ENCODE peak calls at places on chromosome 11, in eight cellular contexts. P is AG20443; M is cardiac muscle cell; E is astrocyte of the spinal cord; X is stimulated activated CD4-positive, alpha-beta T cell treated with anti-CD3 and anti-CD28 coated beads, TNF-alpha, amount 100 ng/mL, for 24 hours; T is upper lobe of right lung; Q is right lobe of liver; Y is naive thymus-derived CD8-positive, alpha-beta T cell. K is an unnamed sample.

GRCh38 chr11:13053255-13053917 is 44.3 kb downstream of the RASSF10 start:
- DNase-seq in P (peak; percentile 30), M (no peak), E (peak; percentile 9), X (no peak), T (no peak), Q (no peak), Y (no peak), K (no peak)

GRCh38 chr11:45409587-45409986 is 123.4 kb upstream of the SYT13 start:
- DNase-seq in P (peak; percentile 25), M (no peak), E (no peak), X (no peak), T (no peak), Q (no peak), Y (no peak), K (no peak)

GRCh38 chr11:477042-477715 is 27.1 kb downstream of the PTDSS2 start:
- DNase-seq in P (no peak), M (no peak), E (no peak), X (no peak), T (no peak), Q (no peak), Y (no peak), K (no peak)

GRCh38 chr11:71914127-71914526 is 14.3 kb downstream of the XNDC1N start:
- DNase-seq in P (peak; percentile 64), M (no peak), E (no peak), X (no peak), T (no peak), Q (no peak), Y (no peak), K (no peak)

GRCh38 chr11:118608268-118609214 is 1.1 kb downstream of the PHLDB1 start:
- DNase-seq in P (peak; percentile 89), M (peak; percentile 51), E (peak; percentile 84), X (peak; percentile 67), T (peak; percentile 85), Q (peak; percentile 59), Y (peak; percentile 87), K (no peak)

GRCh38 chr11:75240381-75241035 is at the start of gene TPBGL:
- DNase-seq in P (no peak), M (no peak), E (no peak), X (peak; percentile 32), T (peak; percentile 66), Q (peak; percentile 47), Y (no peak), K (no peak)

GRCh38 chr11:111573821-111574249 is 28.4 kb upstream of the SIK2 start:
- DNase-seq in P (peak; percentile 23), M (no peak), E (no peak), X (no peak), T (no peak), Q (no peak), Y (no peak), K (no peak)

GRCh38 chr11:126257764-126258163 is 10.9 kb downstream of the SRPRA start:
- DNase-seq in P (peak; percentile 70), M (no peak), E (peak; percentile 35), X (no peak), T (no peak), Q (no peak), Y (no peak), K (no peak)

GRCh38 chr11:60059052-60059451 is 2.6 kb downstream of the MS4A3 start:
- DNase-seq in P (no peak), M (no peak), E (no peak), X (no peak), T (no peak), Q (no peak), Y (no peak), K (no peak)

GRCh38 chr11:95498731-95499396 is 267.9 kb upstream of the SESN3 start:
- DNase-seq in P (no peak), M (no peak), E (no peak), X (no peak), T (no peak), Q (no peak), Y (no peak), K (no peak)

GRCh38 chr11:19605500-19606371 is 106.9 kb upstream of the NAV2 start:
- DNase-seq in P (peak; percentile 80), M (no peak), E (peak; percentile 81), X (no peak), T (no peak), Q (no peak), Y (no peak), K (no peak)

GRCh38 chr11:24239016-24239720 is 257.7 kb upstream of the LUZP2 start:
- DNase-seq in P (peak; percentile 51), M (no peak), E (peak; percentile 79), X (no peak), T (no peak), Q (no peak), Y (no peak), K (no peak)

GRCh38 chr11:116534270-116534975 is 238.4 kb downstream of the BUD13 start:
- DNase-seq in P (no peak), M (no peak), E (no peak), X (no peak), T (peak; percentile 23), Q (no peak), Y (no peak), K (no peak)

GRCh38 chr11:60363542-60364525 is 14.5 kb upstream of the MS4A7 start:
- DNase-seq in P (peak; percentile 67), M (peak; percentile 72), E (peak; percentile 24), X (peak; percentile 41), T (no peak), Q (peak; percentile 30), Y (peak; percentile 46), K (peak; percentile 5)

GRCh38 chr11:60124802-60125432 is 36.5 kb downstream of the MS4A2 start:
- DNase-seq in P (no peak), M (no peak), E (no peak), X (no peak), T (no peak), Q (no peak), Y (no peak), K (no peak)

GRCh38 chr11:44726278-44727113 is at the start of gene TSPAN18:
- DNase-seq in P (peak; percentile 68), M (peak; percentile 75), E (no peak), X (peak; percentile 18), T (no peak), Q (no peak), Y (peak; percentile 22), K (no peak)

GRCh38 chr11:13316528-13316961 is 39.0 kb downstream of the BMAL1 start:
- DNase-seq in P (peak; percentile 84), M (no peak), E (peak; percentile 67), X (no peak), T (peak; percentile 77), Q (no peak), Y (no peak), K (no peak)

GRCh38 chr11:59263225-59263894 is 50.6 kb upstream of the MPEG1 start:
- DNase-seq in P (no peak), M (peak; percentile 41), E (no peak), X (no peak), T (no peak), Q (peak; percentile 67), Y (no peak), K (no peak)

GRCh38 chr11:6746086-6746618 is 25.6 kb downstream of the OR2AG2 start:
- DNase-seq in P (no peak), M (no peak), E (no peak), X (peak; percentile 21), T (no peak), Q (peak; percentile 28), Y (peak; percentile 36), K (no peak)

GRCh38 chr11:106156290-106156937 is 79.0 kb downstream of the AASDHPPT start:
- DNase-seq in P (peak; percentile 65), M (peak; percentile 53), E (peak; percentile 78), X (no peak), T (no peak), Q (no peak), Y (no peak), K (peak; percentile 43)

GRCh38 chr11:92820860-92821259 is 148.6 kb upstream of the MTNR1B start:
- DNase-seq in P (no peak), M (no peak), E (no peak), X (no peak), T (no peak), Q (no peak), Y (no peak), K (no peak)

GRCh38 chr11:93935826-93936225 is 85.3 kb upstream of the HEPHL1 start:
- DNase-seq in P (no peak), M (no peak), E (no peak), X (no peak), T (no peak), Q (no peak), Y (no peak), K (no peak)

GRCh38 chr11:69840371-69841169 is 21.4 kb upstream of the FGF3 start:
- DNase-seq in P (peak; percentile 6), M (no peak), E (no peak), X (no peak), T (no peak), Q (no peak), Y (no peak), K (no peak)

GRCh38 chr11:1204381-1205101 is 18.3 kb upstream of the MUC5B start:
- DNase-seq in P (no peak), M (no peak), E (no peak), X (no peak), T (peak; percentile 48), Q (peak; percentile 13), Y (no peak), K (no peak)

GRCh38 chr11:71352748-71353147 is 95.4 kb downstream of the DHCR7 start:
- DNase-seq in P (no peak), M (no peak), E (no peak), X (no peak), T (no peak), Q (no peak), Y (no peak), K (no peak)

GRCh38 chr11:134261626-134262488 is 8.5 kb downstream of the ACAD8 start:
- DNase-seq in P (peak; percentile 53), M (peak; percentile 31), E (peak; percentile 10), X (no peak), T (no peak), Q (no peak), Y (peak; percentile 43), K (no peak)

GRCh38 chr11:9990221-9990973 is 303.6 kb downstream of the SBF2 start:
- DNase-seq in P (no peak), M (no peak), E (no peak), X (no peak), T (no peak), Q (no peak), Y (no peak), K (no peak)

GRCh38 chr11:110777765-110778164 is 65.5 kb upstream of the ARHGAP20 start:
- DNase-seq in P (peak; percentile 39), M (no peak), E (peak; percentile 75), X (no peak), T (no peak), Q (no peak), Y (no peak), K (no peak)

GRCh38 chr11:12546660-12547059 is 127.6 kb upstream of the TEAD1 start:
- DNase-seq in P (no peak), M (no peak), E (no peak), X (no peak), T (no peak), Q (no peak), Y (no peak), K (no peak)

GRCh38 chr11:10348650-10349280 is 43.9 kb downstream of the ADM start:
- DNase-seq in P (peak; percentile 52), M (no peak), E (peak; percentile 66), X (no peak), T (no peak), Q (no peak), Y (no peak), K (peak; percentile 74)

GRCh38 chr11:70251583-70252285 is 18.8 kb upstream of the PPFIA1 start:
- DNase-seq in P (peak; percentile 21), M (no peak), E (no peak), X (no peak), T (no peak), Q (no peak), Y (no peak), K (no peak)

GRCh38 chr11:56889986-56890385 is 98.7 kb upstream of the OR5AK2 start:
- DNase-seq in P (no peak), M (no peak), E (no peak), X (no peak), T (no peak), Q (no peak), Y (no peak), K (no peak)

GRCh38 chr11:85725510-85726258 is 39.7 kb upstream of the CCDC89 start:
- DNase-seq in P (peak; percentile 63), M (no peak), E (peak; percentile 91), X (no peak), T (no peak), Q (no peak), Y (no peak), K (peak; percentile 88)

GRCh38 chr11:72720047-72720446 is 32.2 kb downstream of the ARAP1 start:
- DNase-seq in P (no peak), M (no peak), E (no peak), X (no peak), T (peak; percentile 77), Q (no peak), Y (no peak), K (no peak)